ENCODE peak calls at places on chromosomes 13 and 19, in nine cellular contexts. A is transverse colon, M is K562, O is prostate gland, S is SK-N-SH, K is suprapubic skin, X is stomach, B is HL-60, L is HCT116. Y is an unnamed sample.

GRCh38 chr19:49335071-49335783 is at the start of gene CD37:
- DNase-seq in A (peak; percentile 37), L (no peak), M (peak; percentile 60), S (no peak), X (peak; percentile 33), B (peak; percentile 60), O (no peak), K (peak; percentile 74), Y (peak; percentile 90)

GRCh38 chr19:5774921-5775320 is 9.6 kb downstream of the PRR22 start:
- DNase-seq in X (no peak), B (no peak), M (no peak), S (no peak), A (no peak), O (no peak), K (no peak), L (no peak), Y (no peak)

GRCh38 chr13:31945202-31945978 is 86.2 kb upstream of the FRY start:
- DNase-seq in A (peak; percentile 27), L (no peak), K (peak; percentile 80), O (peak; percentile 17), S (peak; percentile 27), X (peak; percentile 67), B (peak; percentile 72), M (no peak), Y (no peak)

GRCh38 chr19:19642506-19643157 is 825 bp downstream of the GMIP start:
- DNase-seq in M (peak; percentile 44), X (no peak), O (no peak), K (no peak), L (no peak), A (peak; percentile 23), B (peak; percentile 63), S (peak; percentile 79), Y (no peak)

GRCh38 chr19:18156841-18157464 is 4.0 kb downstream of the PIK3R2 start:
- DNase-seq in B (no peak), M (peak; percentile 96), K (no peak), X (peak; percentile 95), O (peak; percentile 88), A (peak; percentile 94), S (peak; percentile 97), L (peak; percentile 48), Y (peak; percentile 89)

GRCh38 chr19:54561840-54562239 is 11.8 kb upstream of the LILRA2 start:
- DNase-seq in M (peak; percentile 40), B (no peak), X (no peak), L (no peak), K (no peak), O (no peak), A (no peak), S (no peak), Y (no peak)

GRCh38 chr13:100495455-100495854 is 93.1 kb downstream of the GGACT start:
- DNase-seq in L (no peak), O (no peak), M (no peak), B (no peak), X (no peak), A (no peak), K (no peak), S (no peak), Y (no peak)

GRCh38 chr13:76816394-76816793 is 69.8 kb downstream of the KCTD12 start:
- DNase-seq in M (no peak), O (no peak), S (no peak), K (no peak), L (no peak), A (no peak), X (no peak), B (peak; percentile 39), Y (no peak)

GRCh38 chr19:50565984-50566903 is 2.0 kb downstream of the LRRC4B start:
- DNase-seq in O (no peak), B (no peak), A (no peak), S (no peak), X (no peak), L (no peak), K (no peak), M (no peak), Y (no peak)

GRCh38 chr19:16400911-16401675 is 70.7 kb downstream of the EPS15L1 start:
- DNase-seq in K (peak; percentile 89), B (no peak), M (no peak), O (peak; percentile 84), A (no peak), S (no peak), X (no peak), L (no peak), Y (peak; percentile 72)

GRCh38 chr19:51531349-51532315 is at the start of gene SIGLEC6:
- DNase-seq in S (no peak), A (peak; percentile 51), O (no peak), M (no peak), L (no peak), B (peak; percentile 76), X (peak; percentile 37), K (no peak), Y (peak; percentile 90)

GRCh38 chr13:29577135-29578051 is 18.1 kb downstream of the SLC7A1 start:
- DNase-seq in M (no peak), O (no peak), S (no peak), L (no peak), A (no peak), B (no peak), K (no peak), X (no peak), Y (no peak)

GRCh38 chr13:74574964-74575728 is 440.9 kb upstream of the KLF12 start:
- DNase-seq in L (no peak), O (no peak), K (no peak), X (no peak), B (no peak), M (no peak), A (no peak), S (peak; percentile 22), Y (no peak)

GRCh38 chr13:95276119-95276505 is 25.1 kb downstream of the ABCC4 start:
- DNase-seq in X (no peak), S (no peak), B (no peak), L (no peak), K (no peak), O (no peak), M (no peak), A (no peak), Y (no peak)

GRCh38 chr13:98570929-98571372 is 6.0 kb downstream of the STK24 start:
- DNase-seq in A (peak; percentile 61), X (peak; percentile 43), O (no peak), M (peak; percentile 29), L (peak; percentile 83), S (no peak), K (no peak), B (no peak), Y (no peak)

GRCh38 chr19:21835429-21835809 is 563 bp downstream of the ZNF43 start:
- DNase-seq in S (no peak), K (no peak), B (no peak), M (no peak), L (no peak), X (no peak), O (no peak), A (peak; percentile 8), Y (no peak)

GRCh38 chr13:108070491-108070890 is 144.8 kb downstream of the LIG4 start:
- DNase-seq in L (no peak), S (no peak), K (no peak), O (no peak), B (no peak), A (no peak), M (no peak), X (no peak), Y (no peak)

GRCh38 chr19:3175761-3176714 is 2.5 kb upstream of the S1PR4 start:
- DNase-seq in X (peak; percentile 90), M (no peak), S (no peak), O (peak; percentile 83), K (no peak), A (peak; percentile 87), B (no peak), L (peak; percentile 65), Y (no peak)

GRCh38 chr19:17415107-17415506 is 4.7 kb upstream of the MVB12A start:
- DNase-seq in A (no peak), X (no peak), O (no peak), K (no peak), L (no peak), S (no peak), M (no peak), B (no peak), Y (no peak)

GRCh38 chr19:33796164-33797100 is at the start of gene KCTD15:
- DNase-seq in X (peak; percentile 51), K (no peak), B (peak; percentile 44), O (no peak), S (peak; percentile 86), L (no peak), M (peak; percentile 75), A (peak; percentile 45), Y (no peak)

GRCh38 chr19:51018745-51019543 is 565 bp downstream of the KLK10 start:
- DNase-seq in S (no peak), O (peak; percentile 60), L (no peak), X (peak; percentile 43), K (no peak), B (no peak), A (no peak), M (no peak), Y (no peak)

GRCh38 chr19:38685666-38686529 is 38.4 kb downstream of the ACTN4 start:
- DNase-seq in A (no peak), S (peak; percentile 56), O (no peak), X (no peak), M (peak; percentile 44), B (no peak), L (peak; percentile 28), K (no peak), Y (no peak)

DNA sequence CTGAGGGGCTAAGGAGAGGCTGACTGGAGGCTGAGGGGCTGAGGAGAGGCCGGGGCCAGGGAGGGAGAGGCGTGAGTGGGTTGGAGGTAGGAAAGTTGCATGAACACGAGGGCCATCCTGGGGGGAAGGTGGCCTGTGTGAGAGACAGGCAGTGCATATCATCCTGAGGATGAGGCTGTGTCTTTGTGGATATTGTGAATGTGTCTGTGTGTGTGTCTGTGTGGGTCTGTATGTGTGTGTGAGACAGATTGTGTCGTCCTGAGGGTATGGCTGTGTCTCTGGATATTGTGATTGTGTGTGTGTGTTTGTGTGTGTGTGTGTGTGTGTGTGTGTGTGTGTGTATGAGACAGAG is 422 bp downstream of the ZNF71 start:
- DNase-seq in O (no peak), L (no peak), B (no peak), A (no peak), M (no peak), S (no peak), K (no peak), X (no peak), Y (no peak)
- TF ChIP-seq POLR2AphosphoS5 in O (no peak), L (no peak), B (peak; percentile 6), A (no peak), M (no peak), S (no peak), K (no peak), X (no peak), Y (no peak)

GRCh38 chr19:55705972-55706371 is 30.9 kb downstream of the EPN1 start:
- DNase-seq in O (no peak), B (no peak), M (no peak), K (no peak), S (no peak), A (no peak), L (no peak), X (no peak), Y (no peak)
- TF ChIP-seq POLR2AphosphoS5 in O (no peak), B (no peak), M (no peak), K (no peak), S (no peak), A (no peak), L (no peak), X (no peak), Y (no peak)

GRCh38 chr13:26198116-26198515 is 24.0 kb downstream of the RNF6 start:
- DNase-seq in B (no peak), S (no peak), L (no peak), X (no peak), O (no peak), M (no peak), A (no peak), K (no peak), Y (no peak)
- TF ChIP-seq POLR2AphosphoS5 in B (no peak), S (no peak), L (no peak), X (no peak), O (no peak), M (no peak), A (no peak), K (no peak), Y (no peak)

GRCh38 chr19:53520547-53521372 is 17.2 kb upstream of the ZNF331 start:
- DNase-seq in L (no peak), K (peak; percentile 96), A (peak; percentile 94), S (peak; percentile 88), M (peak; percentile 75), B (peak; percentile 97), O (peak; percentile 96), X (peak; percentile 95), Y (peak; percentile 95)
- TF ChIP-seq POLR2AphosphoS5 in L (no peak), K (peak; percentile 4), A (peak; percentile 93), S (peak; percentile 20), M (no peak), B (peak; percentile 32), O (peak; percentile 99), X (peak; percentile 77), Y (peak; percentile 84)

Y was measured in spleen.